ENCODE peak calls at places on chromosomes 7 and 10, in five cellular contexts. One of them, this sample, is unnamed.

GRCh38 chr10:77793831-77794230 is 132.7 kb downstream of the DLG5 start:
- DNase-seq in mammary epithelial cell: no peak
- DNase-seq in central memory CD4-positive, alpha-beta T cell: no peak
- DNase-seq in iris pigment epithelial cell: no peak
- DNase-seq in activated T-cell treated with anti-CD3 and anti-CD28 coated beads, Interleukin-2, amount 50 U/mL, for 72 hours: no peak
- DNase-seq in this sample: no peak

GRCh38 chr7:98213874-98214810 is 2.9 kb downstream of the BHLHA15 start:
- DNase-seq in activated T-cell treated with anti-CD3 and anti-CD28 coated beads, Interleukin-2, amount 50 U/mL, for 72 hours: no peak
- DNase-seq in iris pigment epithelial cell: no peak
- DNase-seq in central memory CD4-positive, alpha-beta T cell: no peak
- DNase-seq in mammary epithelial cell: no peak
- DNase-seq in this sample: no peak

GRCh38 chr7:90033850-90034249 is 120.4 kb upstream of the STEAP1 start:
- DNase-seq in iris pigment epithelial cell: no peak
- DNase-seq in central memory CD4-positive, alpha-beta T cell: no peak
- DNase-seq in mammary epithelial cell: no peak
- DNase-seq in activated T-cell treated with anti-CD3 and anti-CD28 coated beads, Interleukin-2, amount 50 U/mL, for 72 hours: no peak
- DNase-seq in this sample: no peak

GRCh38 chr10:15745748-15746147 is 26.0 kb upstream of the ITGA8 start:
- DNase-seq in mammary epithelial cell: no peak
- DNase-seq in central memory CD4-positive, alpha-beta T cell: no peak
- DNase-seq in iris pigment epithelial cell: no peak
- DNase-seq in activated T-cell treated with anti-CD3 and anti-CD28 coated beads, Interleukin-2, amount 50 U/mL, for 72 hours: no peak
- DNase-seq in this sample: no peak

GRCh38 chr7:48087349-48087748 is 1.7 kb upstream of the UPP1 start:
- DNase-seq in iris pigment epithelial cell: peak
- DNase-seq in activated T-cell treated with anti-CD3 and anti-CD28 coated beads, Interleukin-2, amount 50 U/mL, for 72 hours: peak
- DNase-seq in central memory CD4-positive, alpha-beta T cell: peak
- DNase-seq in mammary epithelial cell: peak
- DNase-seq in this sample: peak

GRCh38 chr10:133166828-133167692 is 7.0 kb downstream of the KNDC1 start:
- DNase-seq in central memory CD4-positive, alpha-beta T cell: no peak
- DNase-seq in activated T-cell treated with anti-CD3 and anti-CD28 coated beads, Interleukin-2, amount 50 U/mL, for 72 hours: no peak
- DNase-seq in iris pigment epithelial cell: no peak
- DNase-seq in mammary epithelial cell: no peak
- DNase-seq in this sample: no peak

GRCh38 chr10:23345861-23346260 is 1.3 kb upstream of the C10orf67 start:
- DNase-seq in activated T-cell treated with anti-CD3 and anti-CD28 coated beads, Interleukin-2, amount 50 U/mL, for 72 hours: no peak
- DNase-seq in iris pigment epithelial cell: peak
- DNase-seq in mammary epithelial cell: peak
- DNase-seq in central memory CD4-positive, alpha-beta T cell: no peak
- DNase-seq in this sample: peak

GRCh38 chr7:135943266-135943889 is 33.8 kb downstream of the MTPN start:
- DNase-seq in activated T-cell treated with anti-CD3 and anti-CD28 coated beads, Interleukin-2, amount 50 U/mL, for 72 hours: no peak
- DNase-seq in iris pigment epithelial cell: peak
- DNase-seq in mammary epithelial cell: no peak
- DNase-seq in central memory CD4-positive, alpha-beta T cell: no peak
- DNase-seq in this sample: no peak

GRCh38 chr10:4527281-4527960 is 298.6 kb upstream of the AKR1E2 start:
- DNase-seq in activated T-cell treated with anti-CD3 and anti-CD28 coated beads, Interleukin-2, amount 50 U/mL, for 72 hours: no peak
- DNase-seq in mammary epithelial cell: peak
- DNase-seq in central memory CD4-positive, alpha-beta T cell: no peak
- DNase-seq in iris pigment epithelial cell: no peak
- DNase-seq in this sample: peak

GRCh38 chr7:127886248-127886647 is 145.0 kb downstream of the LRRC4 start:
- DNase-seq in activated T-cell treated with anti-CD3 and anti-CD28 coated beads, Interleukin-2, amount 50 U/mL, for 72 hours: no peak
- DNase-seq in mammary epithelial cell: no peak
- DNase-seq in central memory CD4-positive, alpha-beta T cell: no peak
- DNase-seq in iris pigment epithelial cell: no peak
- DNase-seq in this sample: no peak

GRCh38 chr7:80677629-80678028 is 39.2 kb downstream of the CD36 start:
- DNase-seq in mammary epithelial cell: peak
- DNase-seq in iris pigment epithelial cell: peak
- DNase-seq in central memory CD4-positive, alpha-beta T cell: no peak
- DNase-seq in activated T-cell treated with anti-CD3 and anti-CD28 coated beads, Interleukin-2, amount 50 U/mL, for 72 hours: no peak
- DNase-seq in this sample: no peak

GRCh38 chr7:127683776-127684681 is 32.0 kb downstream of the SND1 start:
- DNase-seq in iris pigment epithelial cell: no peak
- DNase-seq in activated T-cell treated with anti-CD3 and anti-CD28 coated beads, Interleukin-2, amount 50 U/mL, for 72 hours: no peak
- DNase-seq in central memory CD4-positive, alpha-beta T cell: no peak
- DNase-seq in mammary epithelial cell: no peak
- DNase-seq in this sample: no peak

GRCh38 chr7:70660154-70660818 is 471.7 kb upstream of the GALNT17 start:
- DNase-seq in activated T-cell treated with anti-CD3 and anti-CD28 coated beads, Interleukin-2, amount 50 U/mL, for 72 hours: peak
- DNase-seq in central memory CD4-positive, alpha-beta T cell: peak
- DNase-seq in mammary epithelial cell: no peak
- DNase-seq in iris pigment epithelial cell: no peak
- DNase-seq in this sample: no peak

GRCh38 chr7:29871787-29872398 is 65.6 kb downstream of the WIPF3 start:
- DNase-seq in iris pigment epithelial cell: peak
- DNase-seq in activated T-cell treated with anti-CD3 and anti-CD28 coated beads, Interleukin-2, amount 50 U/mL, for 72 hours: no peak
- DNase-seq in mammary epithelial cell: no peak
- DNase-seq in central memory CD4-positive, alpha-beta T cell: no peak
- DNase-seq in this sample: peak

GRCh38 chr7:105760549-105761447 is 115.6 kb downstream of the ATXN7L1 start:
- DNase-seq in activated T-cell treated with anti-CD3 and anti-CD28 coated beads, Interleukin-2, amount 50 U/mL, for 72 hours: no peak
- DNase-seq in iris pigment epithelial cell: no peak
- DNase-seq in central memory CD4-positive, alpha-beta T cell: peak
- DNase-seq in mammary epithelial cell: no peak
- DNase-seq in this sample: no peak

GRCh38 chr7:30143748-30144251 is 9.0 kb downstream of the MTURN start:
- DNase-seq in mammary epithelial cell: peak
- DNase-seq in activated T-cell treated with anti-CD3 and anti-CD28 coated beads, Interleukin-2, amount 50 U/mL, for 72 hours: peak
- DNase-seq in central memory CD4-positive, alpha-beta T cell: no peak
- DNase-seq in iris pigment epithelial cell: peak
- DNase-seq in this sample: peak